ENCODE peak calls at places on chromosome 2, in six cellular contexts. K is neural progenitor cell, W is K562, P is fibroblast of lung, C is GM23338, E is hepatocyte. R is an unnamed sample.

GRCh38 chr2:46339676-46340459 is 42.7 kb downstream of the EPAS1 start:
- DNase-seq in E (peak; percentile 57), C (no peak), K (no peak), P (peak; percentile 52), W (peak; percentile 94), R (no peak)

GRCh38 chr2:191835539-191836350 is 11.1 kb downstream of the CAVIN2 start:
- DNase-seq in C (peak; percentile 63), E (no peak), P (no peak), W (peak; percentile 70), K (no peak), R (no peak)

GRCh38 chr2:67954125-67954748 is 108.6 kb downstream of the C1D start:
- DNase-seq in W (no peak), K (no peak), E (peak; percentile 45), C (peak; percentile 10), P (no peak), R (no peak)

GRCh38 chr2:28736034-28736433 is 15.6 kb upstream of the PPP1CB start:
- DNase-seq in E (no peak), C (no peak), W (no peak), K (no peak), P (no peak), R (peak; percentile 34)

GRCh38 chr2:29293830-29294438 is 178.7 kb downstream of the CLIP4 start:
- DNase-seq in C (peak; percentile 91), W (peak; percentile 45), K (peak; percentile 74), P (peak; percentile 24), E (peak; percentile 75), R (peak; percentile 34)

GRCh38 chr2:74001781-74002514 is 17.2 kb downstream of the TET3 start:
- DNase-seq in E (no peak), W (no peak), K (no peak), C (no peak), P (no peak), R (no peak)

GRCh38 chr2:15359716-15360531 is 201.2 kb downstream of the NBAS start:
- DNase-seq in E (no peak), P (peak; percentile 79), W (no peak), C (no peak), K (no peak), R (no peak)

GRCh38 chr2:229408356-229408755 is 137.3 kb upstream of the PID1 start:
- DNase-seq in P (peak; percentile 99), E (peak; percentile 81), W (no peak), C (peak; percentile 51), K (no peak), R (peak; percentile 66)

GRCh38 chr2:239001794-239002193 is 153.9 kb downstream of the TWIST2 start:
- DNase-seq in K (no peak), E (no peak), P (no peak), C (no peak), W (no peak), R (no peak)

GRCh38 chr2:232741284-232741683 is 35.1 kb downstream of the KCNJ13 start:
- DNase-seq in P (no peak), W (no peak), K (no peak), E (no peak), C (no peak), R (no peak)

GRCh38 chr2:43051316-43051715 is 175.1 kb downstream of the ZFP36L2 start:
- DNase-seq in K (no peak), C (no peak), W (no peak), E (no peak), P (peak; percentile 67), R (peak; percentile 74)

GRCh38 chr2:128501700-128502099 is 183.0 kb upstream of the HS6ST1 start:
- DNase-seq in P (no peak), W (no peak), E (no peak), K (no peak), C (no peak), R (peak; percentile 29)

GRCh38 chr2:61318553-61318952 is 152.3 kb downstream of the USP34 start:
- DNase-seq in P (no peak), W (no peak), C (no peak), K (no peak), E (no peak), R (no peak)

GRCh38 chr2:20052872-20053281 is 1.4 kb upstream of the LAPTM4A start:
- DNase-seq in E (peak; percentile 84), W (peak; percentile 82), C (peak; percentile 20), P (peak; percentile 92), K (no peak), R (peak; percentile 82)

GRCh38 chr2:236969767-236970655 is 115.7 kb upstream of the COPS8 start:
- DNase-seq in K (no peak), P (no peak), W (no peak), E (no peak), C (no peak), R (no peak)

GRCh38 chr2:239157766-239158165 is 243.1 kb downstream of the HDAC4 start:
- DNase-seq in E (peak; percentile 48), C (peak; percentile 73), K (peak; percentile 65), P (no peak), W (peak; percentile 58), R (peak; percentile 63)

GRCh38 chr2:38465789-38466127 is 88.7 kb upstream of the ATL2 start:
- DNase-seq in P (peak; percentile 25), E (peak; percentile 43), C (peak; percentile 82), K (peak; percentile 50), W (peak; percentile 38), R (peak; percentile 32)

GRCh38 chr2:172178035-172178434 is 75.3 kb upstream of the DLX2 start:
- DNase-seq in K (no peak), C (no peak), P (no peak), E (no peak), W (no peak), R (peak; percentile 75)

GRCh38 chr2:60453301-60453700 is 100.2 kb downstream of the BCL11A start:
- DNase-seq in P (no peak), K (peak; percentile 92), W (no peak), E (no peak), C (peak; percentile 95), R (no peak)

GRCh38 chr2:43455735-43456642 is 139.8 kb downstream of the THADA start:
- DNase-seq in W (no peak), E (peak; percentile 30), C (no peak), P (peak; percentile 97), K (no peak), R (peak; percentile 95)

GRCh38 chr2:240179941-240180666 is 39.6 kb upstream of the OTOS start:
- DNase-seq in C (no peak), E (no peak), W (no peak), P (no peak), K (no peak), R (no peak)

GRCh38 chr2:107932483-107932882 is 53.8 kb upstream of the SLC5A7 start:
- DNase-seq in W (no peak), C (no peak), P (peak; percentile 42), K (no peak), E (peak; percentile 29), R (no peak)

GRCh38 chr2:124609667-124610066 is 584.6 kb downstream of the CNTNAP5 start:
- DNase-seq in P (no peak), W (no peak), K (no peak), E (no peak), C (no peak), R (no peak)

GRCh38 chr2:143246815-143247744 is 117.9 kb downstream of the ARHGAP15 start:
- DNase-seq in E (no peak), P (no peak), W (no peak), K (no peak), C (no peak), R (no peak)

GRCh38 chr2:40372586-40372985 is 79.3 kb downstream of the SLC8A1 start:
- DNase-seq in W (no peak), P (no peak), K (no peak), C (no peak), E (no peak), R (no peak)

GRCh38 chr2:169065864-169066507 is 3.4 kb upstream of the DHRS9 start:
- DNase-seq in K (no peak), E (no peak), P (no peak), C (no peak), W (no peak), R (no peak)

GRCh38 chr2:214630402-214631035 is 179.0 kb downstream of the BARD1 start:
- DNase-seq in W (no peak), K (no peak), C (no peak), P (peak; percentile 20), E (no peak), R (peak; percentile 5)

GRCh38 chr2:213252206-213252605 is 32.1 kb upstream of the SPAG16 start:
- DNase-seq in W (no peak), E (no peak), C (no peak), P (no peak), K (peak; percentile 50), R (no peak)

GRCh38 chr2:33443272-33443829 is 33.1 kb upstream of the RASGRP3 start:
- DNase-seq in K (no peak), P (peak; percentile 61), E (no peak), W (no peak), C (no peak), R (no peak)

GRCh38 chr2:105399207-105399861 is 483 bp upstream of the FHL2 start:
- DNase-seq in C (peak; percentile 71), P (no peak), K (no peak), W (no peak), E (no peak), R (no peak)

GRCh38 chr2:118843492-118844132 is 3.8 kb downstream of the EN1 start:
- DNase-seq in C (no peak), K (peak; percentile 27), P (no peak), W (no peak), E (no peak), R (no peak)

GRCh38 chr2:118841450-118841827 is 6.0 kb downstream of the EN1 start:
- DNase-seq in K (peak; percentile 29), C (no peak), W (no peak), P (no peak), E (no peak), R (no peak)

GRCh38 chr2:118844261-118845004 is 3.0 kb downstream of the EN1 start:
- DNase-seq in P (no peak), C (peak; percentile 70), E (no peak), K (peak; percentile 26), W (no peak), R (no peak)

GRCh38 chr2:118842687-118843491 is 4.6 kb downstream of the EN1 start:
- DNase-seq in W (no peak), C (peak; percentile 64), K (peak; percentile 64), E (no peak), P (peak; percentile 17), R (no peak)

GRCh38 chr2:118841828-118842461 is 5.5 kb downstream of the EN1 start:
- DNase-seq in K (peak; percentile 58), E (no peak), W (no peak), C (peak; percentile 61), P (peak; percentile 27), R (no peak)
- TF ChIP-seq EZH2 in K (peak; percentile 100), E (peak; percentile 98), W (no peak), C (peak; percentile 99), P (peak; percentile 81), R (no peak)

GRCh38 chr2:205714058-205714776 is 31.9 kb downstream of the NRP2 start:
- DNase-seq in K (no peak), W (no peak), E (no peak), P (peak; percentile 36), C (no peak), R (no peak)
- H2AFZ ChIP-seq in K (no peak overlapping the region), W (no peak overlapping the region), E (no peak overlapping the region), P (peak overlapping the region; percentile 43), C (peak overlapping the region; percentile 24), R (no peak overlapping the region)

DNA sequence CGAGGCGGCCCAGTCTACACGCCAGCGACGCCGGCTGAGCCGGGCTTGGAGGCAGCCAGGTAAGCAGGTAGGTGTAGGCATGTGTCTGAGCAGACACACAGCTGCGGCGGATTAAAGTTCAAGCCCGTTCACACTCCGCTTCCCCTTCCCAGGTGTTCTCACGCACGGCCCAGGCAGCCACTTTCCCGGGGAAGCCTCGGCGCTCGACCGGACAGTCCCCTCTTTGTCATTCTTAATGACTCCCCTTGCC is 367 bp downstream of the TGFA start:
- DNase-seq in P (no peak), W (no peak), E (peak; percentile 70), K (no peak), C (peak; percentile 75), R (no peak)
- TF ChIP-seq EZH2 in P (peak; percentile 68), W (no peak), E (peak; percentile 68), K (no peak), C (no peak), R (no peak)

GRCh38 chr2:241545523-241546473 is 12.7 kb upstream of the BOK start:
- DNase-seq in K (no peak), C (no peak), E (no peak), W (no peak), P (no peak), R (no peak)
- H2AFZ ChIP-seq in K (no peak overlapping the region), C (no peak overlapping the region), E (no peak overlapping the region), W (peak overlapping the region; percentile 88), P (peak overlapping the region; percentile 39), R (no peak overlapping the region)